ENCODE peak calls at places on chromosome 22, in four cellular contexts. Z is left kidney; O is smooth muscle cell of the brain vasculature; J is stimulated activated effector memory CD8-positive, alpha-beta T cell treated with anti-CD3 and anti-CD28 coated beads, Interleukin-12 subunit alpha, Interleukin-12 subunit beta, amount 100 ng/mL, for 72 hours. R is an unnamed sample.

GRCh38 chr22:20027966-20028854 is 7.3 kb downstream of the TANGO2 start:
- DNase-seq in Z (no peak), J (no peak), O (no peak), R (no peak)

GRCh38 chr22:46275455-46276129 is 7.8 kb downstream of the TTC38 start:
- DNase-seq in O (no peak), J (no peak), Z (no peak), R (no peak)

GRCh38 chr22:24466831-24467249 is 28.3 kb upstream of the UPB1 start:
- DNase-seq in O (peak), Z (peak), J (no peak), R (no peak)

GRCh38 chr22:21014202-21015050 is 539 bp upstream of the P2RX6 start:
- DNase-seq in J (peak), Z (peak), O (no peak), R (peak)

GRCh38 chr22:22387386-22387736 is 121.2 kb downstream of the ZNF280B start:
- DNase-seq in O (no peak), J (no peak), Z (no peak), R (no peak)

GRCh38 chr22:28077166-28077565 is 158.1 kb upstream of the PITPNB start:
- DNase-seq in Z (no peak), O (no peak), J (no peak), R (no peak)

GRCh38 chr22:25929479-25929878 is 187.5 kb downstream of the MYO18B start:
- DNase-seq in O (no peak), Z (no peak), J (no peak), R (no peak)

GRCh38 chr22:30079952-30080533 is at the start of gene HORMAD2:
- DNase-seq in J (no peak), Z (peak), O (no peak), R (peak)

GRCh38 chr22:23061471-23062280 is 8.6 kb upstream of the GNAZ start:
- DNase-seq in J (no peak), O (no peak), Z (no peak), R (no peak)

GRCh38 chr22:46246178-46246577 is 3.9 kb downstream of the CDPF1 start:
- DNase-seq in J (no peak), Z (no peak), O (no peak), R (no peak)

GRCh38 chr22:19130959-19131684 is at the start of gene TSSK2:
- DNase-seq in Z (no peak), J (no peak), O (no peak), R (no peak)

GRCh38 chr22:44394246-44395115 is 81.7 kb upstream of the SHISAL1 start:
- DNase-seq in Z (peak), O (no peak), J (no peak), R (no peak)

GRCh38 chr22:25853501-25853900 is 111.5 kb downstream of the MYO18B start:
- DNase-seq in Z (no peak), J (no peak), O (no peak), R (no peak)

GRCh38 chr22:31227186-31227585 is 15.1 kb downstream of the LIMK2 start:
- DNase-seq in J (no peak), O (no peak), Z (no peak), R (no peak)

GRCh38 chr22:21651521-21652009 is 9.5 kb downstream of the SDF2L1 start:
- DNase-seq in O (no peak), J (no peak), Z (no peak), R (no peak)

GRCh38 chr22:33519140-33519973 is 400.9 kb downstream of the LARGE1 start:
- DNase-seq in J (no peak), Z (peak), O (peak), R (peak)

GRCh38 chr22:38756631-38757463 is 1.0 kb upstream of the SUN2 start:
- DNase-seq in O (no peak), J (peak), Z (peak), R (no peak)

GRCh38 chr22:47067331-47067890 is 305.0 kb downstream of the TBC1D22A start:
- DNase-seq in J (no peak), Z (no peak), O (no peak), R (no peak)

GRCh38 chr22:20567993-20568417 is 60.6 kb downstream of the MED15 start:
- DNase-seq in Z (peak), J (no peak), O (no peak), R (no peak)

GRCh38 chr22:30843245-30843644 is 125.3 kb downstream of the MORC2 start:
- DNase-seq in J (peak), O (no peak), Z (no peak), R (no peak)

GRCh38 chr22:20459862-20460261 is 22.2 kb upstream of the SCARF2 start:
- DNase-seq in O (no peak), J (no peak), Z (no peak), R (no peak)

GRCh38 chr22:38035530-38035885 is 21.7 kb upstream of the PICK1 start:
- DNase-seq in Z (peak), J (no peak), O (no peak), R (no peak)

GRCh38 chr22:25757686-25758085 is 15.7 kb downstream of the MYO18B start:
- DNase-seq in Z (no peak), J (no peak), O (no peak), R (no peak)

GRCh38 chr22:45781459-45781858 is 109.8 kb downstream of the ATXN10 start:
- DNase-seq in Z (no peak), O (no peak), J (no peak), R (no peak)

GRCh38 chr22:25852223-25852622 is 110.2 kb downstream of the MYO18B start:
- DNase-seq in O (no peak), Z (no peak), J (no peak), R (no peak)

GRCh38 chr22:26580240-26580962 is 9.5 kb downstream of the TPST2 start:
- DNase-seq in J (no peak), Z (no peak), O (no peak), R (no peak)

GRCh38 chr22:46797355-46797754 is 34.9 kb downstream of the TBC1D22A start:
- DNase-seq in Z (peak), J (no peak), O (no peak), R (no peak)

GRCh38 chr22:44735518-44736428 is 16.6 kb upstream of the ARHGAP8 start:
- DNase-seq in Z (peak), O (no peak), J (peak), R (peak)

GRCh38 chr22:35883028-35883620 is 145.5 kb downstream of the RBFOX2 start:
- DNase-seq in J (no peak), O (no peak), Z (no peak), R (no peak)

GRCh38 chr22:41968601-41969000 is 642 bp upstream of the SEPTIN3 start:
- DNase-seq in Z (no peak), O (no peak), J (no peak), R (no peak)

GRCh38 chr22:38415046-38415445 is 40.0 kb downstream of the KCNJ4 start:
- DNase-seq in Z (no peak), J (no peak), O (no peak), R (no peak)

GRCh38 chr22:43401233-43401632 is 10.6 kb upstream of the MPPED1 start:
- DNase-seq in Z (no peak), O (no peak), J (no peak), R (no peak)

GRCh38 chr22:29330753-29331152 is 15.3 kb upstream of the RASL10A start:
- DNase-seq in Z (peak), J (no peak), O (no peak), R (no peak)

R was measured in stimulated activated naive B cell treated with anti-CD40 and anti-IgM and Interleukin-4, amounts not matched to agents 10 μg/mL and 1 μg/mL and 100 μg/mL, for 72 hours.